ENCODE peak calls at places on chromosomes 16 and 17, in eight cellular contexts. One of them, this sample, is unnamed.

GRCh38 chr17:42553866-42554249 is 1.1 kb downstream of the HSD17B1 start:
- DNase-seq in stimulated activated CD4-positive, alpha-beta T cell treated with anti-CD3 and anti-CD28 coated beads, Interleukin-4, amount 100 ng/mL, for 24 hours: no peak
- DNase-seq in NCI-H1092 treated with DMSO at 0.1 percent for 48 hours: no peak
- DNase-seq in activated CD4-positive, CD25-positive, alpha-beta regulatory T cell treated with anti-CD3 and anti-CD28 coated beads, Interleukin-2, amount 50 U/mL, for 72 hours: no peak
- DNase-seq in nucleus accumbens: no peak
- DNase-seq in spleen: peak
- DNase-seq in fibroblast of pulmonary artery: no peak
- DNase-seq in dermis microvascular lymphatic vessel endothelial cell: peak
- DNase-seq in this sample: no peak

GRCh38 chr17:81518113-81518784 is 5.7 kb upstream of the ACTG1 start:
- DNase-seq in stimulated activated CD4-positive, alpha-beta T cell treated with anti-CD3 and anti-CD28 coated beads, Interleukin-4, amount 100 ng/mL, for 24 hours: no peak
- DNase-seq in NCI-H1092 treated with DMSO at 0.1 percent for 48 hours: no peak
- DNase-seq in activated CD4-positive, CD25-positive, alpha-beta regulatory T cell treated with anti-CD3 and anti-CD28 coated beads, Interleukin-2, amount 50 U/mL, for 72 hours: no peak
- DNase-seq in nucleus accumbens: no peak
- DNase-seq in spleen: no peak
- DNase-seq in fibroblast of pulmonary artery: no peak
- DNase-seq in dermis microvascular lymphatic vessel endothelial cell: no peak
- DNase-seq in this sample: no peak

GRCh38 chr16:12057276-12057675 is 80.7 kb downstream of the SNX29 start:
- DNase-seq in stimulated activated CD4-positive, alpha-beta T cell treated with anti-CD3 and anti-CD28 coated beads, Interleukin-4, amount 100 ng/mL, for 24 hours: no peak
- DNase-seq in NCI-H1092 treated with DMSO at 0.1 percent for 48 hours: no peak
- DNase-seq in activated CD4-positive, CD25-positive, alpha-beta regulatory T cell treated with anti-CD3 and anti-CD28 coated beads, Interleukin-2, amount 50 U/mL, for 72 hours: no peak
- DNase-seq in nucleus accumbens: no peak
- DNase-seq in spleen: no peak
- DNase-seq in fibroblast of pulmonary artery: peak
- DNase-seq in dermis microvascular lymphatic vessel endothelial cell: no peak
- DNase-seq in this sample: no peak

GRCh38 chr16:30108059-30108855 is 5.1 kb downstream of the GDPD3 start:
- DNase-seq in stimulated activated CD4-positive, alpha-beta T cell treated with anti-CD3 and anti-CD28 coated beads, Interleukin-4, amount 100 ng/mL, for 24 hours: no peak
- DNase-seq in NCI-H1092 treated with DMSO at 0.1 percent for 48 hours: no peak
- DNase-seq in activated CD4-positive, CD25-positive, alpha-beta regulatory T cell treated with anti-CD3 and anti-CD28 coated beads, Interleukin-2, amount 50 U/mL, for 72 hours: no peak
- DNase-seq in nucleus accumbens: no peak
- DNase-seq in spleen: no peak
- DNase-seq in fibroblast of pulmonary artery: no peak
- DNase-seq in dermis microvascular lymphatic vessel endothelial cell: no peak
- DNase-seq in this sample: no peak

GRCh38 chr17:10116267-10116666 is 82.1 kb downstream of the GAS7 start:
- DNase-seq in stimulated activated CD4-positive, alpha-beta T cell treated with anti-CD3 and anti-CD28 coated beads, Interleukin-4, amount 100 ng/mL, for 24 hours: no peak
- DNase-seq in NCI-H1092 treated with DMSO at 0.1 percent for 48 hours: no peak
- DNase-seq in activated CD4-positive, CD25-positive, alpha-beta regulatory T cell treated with anti-CD3 and anti-CD28 coated beads, Interleukin-2, amount 50 U/mL, for 72 hours: no peak
- DNase-seq in nucleus accumbens: no peak
- DNase-seq in spleen: no peak
- DNase-seq in fibroblast of pulmonary artery: no peak
- DNase-seq in dermis microvascular lymphatic vessel endothelial cell: no peak
- DNase-seq in this sample: no peak

GRCh38 chr16:72937916-72938315 is 110.0 kb downstream of the ZFHX3 start:
- DNase-seq in stimulated activated CD4-positive, alpha-beta T cell treated with anti-CD3 and anti-CD28 coated beads, Interleukin-4, amount 100 ng/mL, for 24 hours: no peak
- DNase-seq in NCI-H1092 treated with DMSO at 0.1 percent for 48 hours: no peak
- DNase-seq in activated CD4-positive, CD25-positive, alpha-beta regulatory T cell treated with anti-CD3 and anti-CD28 coated beads, Interleukin-2, amount 50 U/mL, for 72 hours: no peak
- DNase-seq in nucleus accumbens: no peak
- DNase-seq in spleen: peak
- DNase-seq in fibroblast of pulmonary artery: no peak
- DNase-seq in dermis microvascular lymphatic vessel endothelial cell: no peak
- DNase-seq in this sample: no peak

GRCh38 chr16:85720319-85720637 is 30.6 kb downstream of the C16orf74 start:
- DNase-seq in stimulated activated CD4-positive, alpha-beta T cell treated with anti-CD3 and anti-CD28 coated beads, Interleukin-4, amount 100 ng/mL, for 24 hours: no peak
- DNase-seq in NCI-H1092 treated with DMSO at 0.1 percent for 48 hours: no peak
- DNase-seq in activated CD4-positive, CD25-positive, alpha-beta regulatory T cell treated with anti-CD3 and anti-CD28 coated beads, Interleukin-2, amount 50 U/mL, for 72 hours: no peak
- DNase-seq in nucleus accumbens: no peak
- DNase-seq in spleen: no peak
- DNase-seq in fibroblast of pulmonary artery: no peak
- DNase-seq in dermis microvascular lymphatic vessel endothelial cell: no peak
- DNase-seq in this sample: no peak

GRCh38 chr17:82107341-82107860 is 9.4 kb upstream of the FASN start:
- DNase-seq in stimulated activated CD4-positive, alpha-beta T cell treated with anti-CD3 and anti-CD28 coated beads, Interleukin-4, amount 100 ng/mL, for 24 hours: no peak
- DNase-seq in NCI-H1092 treated with DMSO at 0.1 percent for 48 hours: peak
- DNase-seq in activated CD4-positive, CD25-positive, alpha-beta regulatory T cell treated with anti-CD3 and anti-CD28 coated beads, Interleukin-2, amount 50 U/mL, for 72 hours: no peak
- DNase-seq in nucleus accumbens: no peak
- DNase-seq in spleen: peak
- DNase-seq in fibroblast of pulmonary artery: no peak
- DNase-seq in dermis microvascular lymphatic vessel endothelial cell: peak
- DNase-seq in this sample: no peak

GRCh38 chr16:30786936-30787612 is at the start of gene ZNF629:
- DNase-seq in stimulated activated CD4-positive, alpha-beta T cell treated with anti-CD3 and anti-CD28 coated beads, Interleukin-4, amount 100 ng/mL, for 24 hours: peak
- DNase-seq in NCI-H1092 treated with DMSO at 0.1 percent for 48 hours: peak
- DNase-seq in activated CD4-positive, CD25-positive, alpha-beta regulatory T cell treated with anti-CD3 and anti-CD28 coated beads, Interleukin-2, amount 50 U/mL, for 72 hours: no peak
- DNase-seq in nucleus accumbens: peak
- DNase-seq in spleen: no peak
- DNase-seq in fibroblast of pulmonary artery: peak
- DNase-seq in dermis microvascular lymphatic vessel endothelial cell: peak
- DNase-seq in this sample: peak

GRCh38 chr17:6240001-6240400 is 169.8 kb downstream of the WSCD1 start:
- DNase-seq in stimulated activated CD4-positive, alpha-beta T cell treated with anti-CD3 and anti-CD28 coated beads, Interleukin-4, amount 100 ng/mL, for 24 hours: no peak
- DNase-seq in NCI-H1092 treated with DMSO at 0.1 percent for 48 hours: no peak
- DNase-seq in activated CD4-positive, CD25-positive, alpha-beta regulatory T cell treated with anti-CD3 and anti-CD28 coated beads, Interleukin-2, amount 50 U/mL, for 72 hours: no peak
- DNase-seq in nucleus accumbens: no peak
- DNase-seq in spleen: peak
- DNase-seq in fibroblast of pulmonary artery: no peak
- DNase-seq in dermis microvascular lymphatic vessel endothelial cell: no peak
- DNase-seq in this sample: no peak

GRCh38 chr17:2137342-2138098 is 82.6 kb downstream of the HIC1 start:
- DNase-seq in stimulated activated CD4-positive, alpha-beta T cell treated with anti-CD3 and anti-CD28 coated beads, Interleukin-4, amount 100 ng/mL, for 24 hours: no peak
- DNase-seq in NCI-H1092 treated with DMSO at 0.1 percent for 48 hours: no peak
- DNase-seq in activated CD4-positive, CD25-positive, alpha-beta regulatory T cell treated with anti-CD3 and anti-CD28 coated beads, Interleukin-2, amount 50 U/mL, for 72 hours: no peak
- DNase-seq in nucleus accumbens: no peak
- DNase-seq in spleen: no peak
- DNase-seq in fibroblast of pulmonary artery: peak
- DNase-seq in dermis microvascular lymphatic vessel endothelial cell: peak
- DNase-seq in this sample: no peak